ENCODE peak calls at places on chromosomes 12 and 14, in eight cellular contexts. One of them, this sample, is unnamed.

GRCh38 chr12:67981236-67982164 is 7.7 kb upstream of the IFNG-AS1 start:
- DNase-seq in naive thymus-derived CD4-positive, alpha-beta T cell: no peak
- DNase-seq in G401: no peak
- DNase-seq in AG10803: peak
- DNase-seq in uterus: no peak
- DNase-seq in EL: peak
- DNase-seq in activated CD4-positive, alpha-beta T cell treated with anti-CD3 and anti-CD28 coated beads, Interleukin-2, amount 10 ng/mL, durations not matched to agents 7 days and 5 days: no peak
- DNase-seq in ACHN: peak
- DNase-seq in this sample: peak

GRCh38 chr12:46950116-46950515 is 124.3 kb upstream of the SLC38A4 start:
- DNase-seq in activated CD4-positive, alpha-beta T cell treated with anti-CD3 and anti-CD28 coated beads, Interleukin-2, amount 10 ng/mL, durations not matched to agents 7 days and 5 days: no peak
- DNase-seq in AG10803: no peak
- DNase-seq in G401: no peak
- DNase-seq in naive thymus-derived CD4-positive, alpha-beta T cell: no peak
- DNase-seq in ACHN: no peak
- DNase-seq in uterus: no peak
- DNase-seq in EL: peak
- DNase-seq in this sample: no peak

GRCh38 chr12:12723147-12723680 is 6.0 kb downstream of the CDKN1B start:
- DNase-seq in ACHN: peak
- DNase-seq in EL: peak
- DNase-seq in naive thymus-derived CD4-positive, alpha-beta T cell: no peak
- DNase-seq in uterus: no peak
- DNase-seq in activated CD4-positive, alpha-beta T cell treated with anti-CD3 and anti-CD28 coated beads, Interleukin-2, amount 10 ng/mL, durations not matched to agents 7 days and 5 days: no peak
- DNase-seq in G401: no peak
- DNase-seq in AG10803: no peak
- DNase-seq in this sample: no peak

GRCh38 chr12:59431266-59431665 is 164.6 kb upstream of the SLC16A7 start:
- DNase-seq in ACHN: peak
- DNase-seq in activated CD4-positive, alpha-beta T cell treated with anti-CD3 and anti-CD28 coated beads, Interleukin-2, amount 10 ng/mL, durations not matched to agents 7 days and 5 days: no peak
- DNase-seq in uterus: no peak
- DNase-seq in AG10803: peak
- DNase-seq in naive thymus-derived CD4-positive, alpha-beta T cell: no peak
- DNase-seq in G401: no peak
- DNase-seq in EL: no peak
- DNase-seq in this sample: no peak

GRCh38 chr14:105880616-105881015 is 354.2 kb downstream of the TMEM121 start:
- DNase-seq in uterus: peak
- DNase-seq in EL: no peak
- DNase-seq in G401: no peak
- DNase-seq in ACHN: no peak
- DNase-seq in activated CD4-positive, alpha-beta T cell treated with anti-CD3 and anti-CD28 coated beads, Interleukin-2, amount 10 ng/mL, durations not matched to agents 7 days and 5 days: no peak
- DNase-seq in naive thymus-derived CD4-positive, alpha-beta T cell: no peak
- DNase-seq in AG10803: no peak
- DNase-seq in this sample: no peak

GRCh38 chr14:52553002-52553670 is 500 bp downstream of the GPR137C start:
- DNase-seq in EL: peak
- DNase-seq in G401: peak
- DNase-seq in uterus: peak
- DNase-seq in activated CD4-positive, alpha-beta T cell treated with anti-CD3 and anti-CD28 coated beads, Interleukin-2, amount 10 ng/mL, durations not matched to agents 7 days and 5 days: peak
- DNase-seq in AG10803: no peak
- DNase-seq in ACHN: peak
- DNase-seq in naive thymus-derived CD4-positive, alpha-beta T cell: no peak
- DNase-seq in this sample: peak

GRCh38 chr14:100375273-100375962 is 52.3 kb downstream of the SLC25A47 start:
- DNase-seq in naive thymus-derived CD4-positive, alpha-beta T cell: peak
- DNase-seq in EL: peak
- DNase-seq in activated CD4-positive, alpha-beta T cell treated with anti-CD3 and anti-CD28 coated beads, Interleukin-2, amount 10 ng/mL, durations not matched to agents 7 days and 5 days: peak
- DNase-seq in AG10803: peak
- DNase-seq in G401: peak
- DNase-seq in ACHN: peak
- DNase-seq in uterus: peak
- DNase-seq in this sample: peak

GRCh38 chr12:82838123-82838522 is 151.4 kb downstream of the TMTC2 start:
- DNase-seq in uterus: no peak
- DNase-seq in G401: no peak
- DNase-seq in activated CD4-positive, alpha-beta T cell treated with anti-CD3 and anti-CD28 coated beads, Interleukin-2, amount 10 ng/mL, durations not matched to agents 7 days and 5 days: no peak
- DNase-seq in EL: no peak
- DNase-seq in naive thymus-derived CD4-positive, alpha-beta T cell: no peak
- DNase-seq in AG10803: no peak
- DNase-seq in ACHN: no peak
- DNase-seq in this sample: no peak